ENCODE peak calls at places on chromosomes 11 and 22, in nine cellular contexts. G is stimulated activated CD8-positive, alpha-beta memory T cell treated with anti-CD3 and anti-CD28 coated beads, Interleukin-2, amount 100 ng/mL, for 48 hours; D is frontal cortex; Y is cardiac fibroblast; P is cerebellum; Q is right cardiac atrium; M is nephron progenitor cell; T is HCT116; N is NCI-H460. E is an unnamed sample.

GRCh38 chr22:43186272-43187170 is at the start of gene TTLL12:
- DNase-seq in G (peak), D (peak), Y (peak), P (peak), Q (peak), M (peak), T (no peak), N (peak), E (peak)

GRCh38 chr11:1482581-1483444 is 3.8 kb downstream of the MOB2 start:
- DNase-seq in G (no peak), D (no peak), Y (no peak), P (no peak), Q (peak), M (no peak), T (no peak), N (no peak), E (no peak)

GRCh38 chr11:85827768-85828639 is 17.1 kb upstream of the SYTL2 start:
- DNase-seq in G (no peak), D (no peak), Y (peak), P (no peak), Q (no peak), M (no peak), T (peak), N (no peak), E (no peak)

GRCh38 chr11:130513132-130513531 is 64.7 kb downstream of the ADAMTS15 start:
- DNase-seq in G (no peak), D (no peak), Y (no peak), P (no peak), Q (peak), M (no peak), T (no peak), N (no peak), E (no peak)

GRCh38 chr22:40367342-40367741 is 3.1 kb upstream of the SGSM3 start:
- DNase-seq in G (no peak), D (no peak), Y (no peak), P (no peak), Q (no peak), M (no peak), T (no peak), N (no peak), E (no peak)

GRCh38 chr11:20962581-20962980 is 293.2 kb downstream of the NELL1 start:
- DNase-seq in G (no peak), D (no peak), Y (no peak), P (no peak), Q (no peak), M (no peak), T (no peak), N (no peak), E (no peak)

GRCh38 chr11:95584589-95584988 is 205.0 kb downstream of the FAM76B start:
- DNase-seq in G (no peak), D (no peak), Y (peak), P (no peak), Q (no peak), M (no peak), T (no peak), N (no peak), E (no peak)

GRCh38 chr11:128575956-128576340 is 11.4 kb downstream of the ETS1 start:
- DNase-seq in G (no peak), D (no peak), Y (peak), P (no peak), Q (peak), M (no peak), T (no peak), N (no peak), E (no peak)

GRCh38 chr11:59141673-59142460 is 789 bp upstream of the FAM111A start:
- DNase-seq in G (no peak), D (peak), Y (peak), P (no peak), Q (no peak), M (no peak), T (no peak), N (no peak), E (no peak)

GRCh38 chr11:14334193-14334592 is 24.8 kb downstream of the RRAS2 start:
- DNase-seq in G (no peak), D (no peak), Y (no peak), P (no peak), Q (no peak), M (no peak), T (no peak), N (no peak), E (no peak)